ENCODE peak calls at places on chromosomes 11 and 22, in four cellular contexts. One of them, this sample, is unnamed.

GRCh38 chr11:134412508-134413333 is 679 bp upstream of the B3GAT1 start:
- DNase-seq in stimulated activated CD8-positive, alpha-beta memory T cell treated with anti-CD3 and anti-CD28 coated beads, Interleukin-7, amount 100 ng/mL, for 48 hours: no peak
- DNase-seq in epithelial cell of esophagus: no peak
- DNase-seq in ecto neural progenitor cell: peak; percentile 80
- DNase-seq in this sample: peak; percentile 34

GRCh38 chr11:34366522-34366921 is 8.7 kb upstream of the ABTB2 start:
- DNase-seq in epithelial cell of esophagus: peak; percentile 78
- DNase-seq in stimulated activated CD8-positive, alpha-beta memory T cell treated with anti-CD3 and anti-CD28 coated beads, Interleukin-7, amount 100 ng/mL, for 48 hours: no peak
- DNase-seq in ecto neural progenitor cell: no peak
- DNase-seq in this sample: no peak

GRCh38 chr11:75339685-75340409 is 11.6 kb downstream of the ARRB1 start:
- DNase-seq in stimulated activated CD8-positive, alpha-beta memory T cell treated with anti-CD3 and anti-CD28 coated beads, Interleukin-7, amount 100 ng/mL, for 48 hours: no peak
- DNase-seq in epithelial cell of esophagus: no peak
- DNase-seq in ecto neural progenitor cell: no peak
- DNase-seq in this sample: no peak

GRCh38 chr22:43449205-43449830 is 37.5 kb downstream of the MPPED1 start:
- DNase-seq in ecto neural progenitor cell: peak; percentile 72
- DNase-seq in stimulated activated CD8-positive, alpha-beta memory T cell treated with anti-CD3 and anti-CD28 coated beads, Interleukin-7, amount 100 ng/mL, for 48 hours: no peak
- DNase-seq in epithelial cell of esophagus: no peak
- DNase-seq in this sample: peak; percentile 30

GRCh38 chr11:128593281-128593680 is 5.9 kb upstream of the ETS1 start:
- DNase-seq in stimulated activated CD8-positive, alpha-beta memory T cell treated with anti-CD3 and anti-CD28 coated beads, Interleukin-7, amount 100 ng/mL, for 48 hours: no peak
- DNase-seq in ecto neural progenitor cell: no peak
- DNase-seq in epithelial cell of esophagus: peak; percentile 19
- DNase-seq in this sample: peak; percentile 20

GRCh38 chr11:12853325-12853651 is 155.8 kb upstream of the RASSF10 start:
- DNase-seq in ecto neural progenitor cell: no peak
- DNase-seq in stimulated activated CD8-positive, alpha-beta memory T cell treated with anti-CD3 and anti-CD28 coated beads, Interleukin-7, amount 100 ng/mL, for 48 hours: no peak
- DNase-seq in epithelial cell of esophagus: no peak
- DNase-seq in this sample: no peak

GRCh38 chr11:134271978-134272377 is 4.2 kb upstream of the GLB1L3 start:
- DNase-seq in stimulated activated CD8-positive, alpha-beta memory T cell treated with anti-CD3 and anti-CD28 coated beads, Interleukin-7, amount 100 ng/mL, for 48 hours: no peak
- DNase-seq in epithelial cell of esophagus: no peak
- DNase-seq in ecto neural progenitor cell: peak; percentile 9
- DNase-seq in this sample: no peak

GRCh38 chr11:122853971-122854446 is 15.7 kb downstream of the CRTAM start:
- DNase-seq in epithelial cell of esophagus: peak; percentile 84
- DNase-seq in ecto neural progenitor cell: no peak
- DNase-seq in stimulated activated CD8-positive, alpha-beta memory T cell treated with anti-CD3 and anti-CD28 coated beads, Interleukin-7, amount 100 ng/mL, for 48 hours: no peak
- DNase-seq in this sample: peak; percentile 76

GRCh38 chr11:7646866-7647265 is 26.4 kb downstream of the CYB5R2 start:
- DNase-seq in stimulated activated CD8-positive, alpha-beta memory T cell treated with anti-CD3 and anti-CD28 coated beads, Interleukin-7, amount 100 ng/mL, for 48 hours: no peak
- DNase-seq in ecto neural progenitor cell: no peak
- DNase-seq in epithelial cell of esophagus: no peak
- DNase-seq in this sample: no peak

GRCh38 chr11:68351450-68352275 is 39.3 kb downstream of the LRP5 start:
- DNase-seq in ecto neural progenitor cell: no peak
- DNase-seq in stimulated activated CD8-positive, alpha-beta memory T cell treated with anti-CD3 and anti-CD28 coated beads, Interleukin-7, amount 100 ng/mL, for 48 hours: no peak
- DNase-seq in epithelial cell of esophagus: no peak
- DNase-seq in this sample: no peak

GRCh38 chr11:88175004-88175706 is at the start of gene RAB38:
- DNase-seq in ecto neural progenitor cell: peak; percentile 81
- DNase-seq in stimulated activated CD8-positive, alpha-beta memory T cell treated with anti-CD3 and anti-CD28 coated beads, Interleukin-7, amount 100 ng/mL, for 48 hours: peak; percentile 9
- DNase-seq in epithelial cell of esophagus: peak; percentile 83
- DNase-seq in this sample: peak; percentile 18

GRCh38 chr11:15307600-15307999 is 192.9 kb downstream of the INSC start:
- DNase-seq in epithelial cell of esophagus: no peak
- DNase-seq in ecto neural progenitor cell: peak; percentile 48
- DNase-seq in stimulated activated CD8-positive, alpha-beta memory T cell treated with anti-CD3 and anti-CD28 coated beads, Interleukin-7, amount 100 ng/mL, for 48 hours: no peak
- DNase-seq in this sample: no peak

GRCh38 chr11:46333129-46333947 is 13.9 kb upstream of the DGKZ start:
- DNase-seq in epithelial cell of esophagus: no peak
- DNase-seq in ecto neural progenitor cell: peak; percentile 66
- DNase-seq in stimulated activated CD8-positive, alpha-beta memory T cell treated with anti-CD3 and anti-CD28 coated beads, Interleukin-7, amount 100 ng/mL, for 48 hours: no peak
- DNase-seq in this sample: no peak

GRCh38 chr11:69377029-69377952 is 83.3 kb downstream of the MYEOV start:
- DNase-seq in epithelial cell of esophagus: peak; percentile 94
- DNase-seq in ecto neural progenitor cell: no peak
- DNase-seq in stimulated activated CD8-positive, alpha-beta memory T cell treated with anti-CD3 and anti-CD28 coated beads, Interleukin-7, amount 100 ng/mL, for 48 hours: no peak
- DNase-seq in this sample: no peak

GRCh38 chr11:12390687-12391110 is 13.3 kb downstream of the PARVA start:
- DNase-seq in ecto neural progenitor cell: no peak
- DNase-seq in epithelial cell of esophagus: no peak
- DNase-seq in stimulated activated CD8-positive, alpha-beta memory T cell treated with anti-CD3 and anti-CD28 coated beads, Interleukin-7, amount 100 ng/mL, for 48 hours: no peak
- DNase-seq in this sample: no peak

GRCh38 chr11:111969344-111969743 is 32.2 kb downstream of the DIXDC1 start:
- DNase-seq in stimulated activated CD8-positive, alpha-beta memory T cell treated with anti-CD3 and anti-CD28 coated beads, Interleukin-7, amount 100 ng/mL, for 48 hours: no peak
- DNase-seq in ecto neural progenitor cell: no peak
- DNase-seq in epithelial cell of esophagus: no peak
- DNase-seq in this sample: no peak

GRCh38 chr22:21589415-21589814 is 21.9 kb downstream of the UBE2L3 start:
- DNase-seq in ecto neural progenitor cell: no peak
- DNase-seq in epithelial cell of esophagus: no peak
- DNase-seq in stimulated activated CD8-positive, alpha-beta memory T cell treated with anti-CD3 and anti-CD28 coated beads, Interleukin-7, amount 100 ng/mL, for 48 hours: no peak
- DNase-seq in this sample: no peak

GRCh38 chr11:2904153-2905052 is 18.8 kb upstream of the CDKN1C start:
- DNase-seq in stimulated activated CD8-positive, alpha-beta memory T cell treated with anti-CD3 and anti-CD28 coated beads, Interleukin-7, amount 100 ng/mL, for 48 hours: no peak
- DNase-seq in epithelial cell of esophagus: no peak
- DNase-seq in ecto neural progenitor cell: no peak
- DNase-seq in this sample: no peak

GRCh38 chr11:118050208-118050891 is 26.5 kb upstream of the TMPRSS4 start:
- DNase-seq in ecto neural progenitor cell: peak; percentile 17
- DNase-seq in stimulated activated CD8-positive, alpha-beta memory T cell treated with anti-CD3 and anti-CD28 coated beads, Interleukin-7, amount 100 ng/mL, for 48 hours: no peak
- DNase-seq in epithelial cell of esophagus: no peak
- DNase-seq in this sample: no peak

GRCh38 chr22:31243339-31244043 is 31.4 kb downstream of the LIMK2 start:
- DNase-seq in stimulated activated CD8-positive, alpha-beta memory T cell treated with anti-CD3 and anti-CD28 coated beads, Interleukin-7, amount 100 ng/mL, for 48 hours: no peak
- DNase-seq in epithelial cell of esophagus: peak; percentile 95
- DNase-seq in ecto neural progenitor cell: no peak
- DNase-seq in this sample: no peak

GRCh38 chr11:129425214-129425613 is 49.6 kb downstream of the BARX2 start:
- DNase-seq in epithelial cell of esophagus: no peak
- DNase-seq in stimulated activated CD8-positive, alpha-beta memory T cell treated with anti-CD3 and anti-CD28 coated beads, Interleukin-7, amount 100 ng/mL, for 48 hours: no peak
- DNase-seq in ecto neural progenitor cell: no peak
- DNase-seq in this sample: no peak

GRCh38 chr11:20364412-20364792 is 888 bp downstream of the HTATIP2 start:
- DNase-seq in ecto neural progenitor cell: no peak
- DNase-seq in epithelial cell of esophagus: no peak
- DNase-seq in stimulated activated CD8-positive, alpha-beta memory T cell treated with anti-CD3 and anti-CD28 coated beads, Interleukin-7, amount 100 ng/mL, for 48 hours: no peak
- DNase-seq in this sample: no peak

GRCh38 chr11:116642481-116642880 is 130.3 kb downstream of the BUD13 start:
- DNase-seq in epithelial cell of esophagus: no peak
- DNase-seq in stimulated activated CD8-positive, alpha-beta memory T cell treated with anti-CD3 and anti-CD28 coated beads, Interleukin-7, amount 100 ng/mL, for 48 hours: no peak
- DNase-seq in ecto neural progenitor cell: no peak
- DNase-seq in this sample: no peak

GRCh38 chr11:1893581-1894359 is 2.1 kb upstream of the PRR33 start:
- DNase-seq in stimulated activated CD8-positive, alpha-beta memory T cell treated with anti-CD3 and anti-CD28 coated beads, Interleukin-7, amount 100 ng/mL, for 48 hours: no peak
- DNase-seq in ecto neural progenitor cell: no peak
- DNase-seq in epithelial cell of esophagus: no peak
- DNase-seq in this sample: no peak

GRCh38 chr11:72703281-72704008 is 29.2 kb upstream of the PDE2A start:
- DNase-seq in stimulated activated CD8-positive, alpha-beta memory T cell treated with anti-CD3 and anti-CD28 coated beads, Interleukin-7, amount 100 ng/mL, for 48 hours: no peak
- DNase-seq in ecto neural progenitor cell: peak; percentile 75
- DNase-seq in epithelial cell of esophagus: no peak
- DNase-seq in this sample: no peak

GRCh38 chr11:15699978-15700377 is 585.3 kb downstream of the INSC start:
- DNase-seq in stimulated activated CD8-positive, alpha-beta memory T cell treated with anti-CD3 and anti-CD28 coated beads, Interleukin-7, amount 100 ng/mL, for 48 hours: no peak
- DNase-seq in epithelial cell of esophagus: no peak
- DNase-seq in ecto neural progenitor cell: no peak
- DNase-seq in this sample: no peak

GRCh38 chr11:35076201-35077100 is 62.5 kb upstream of the CD44 start:
- DNase-seq in stimulated activated CD8-positive, alpha-beta memory T cell treated with anti-CD3 and anti-CD28 coated beads, Interleukin-7, amount 100 ng/mL, for 48 hours: no peak
- DNase-seq in ecto neural progenitor cell: no peak
- DNase-seq in epithelial cell of esophagus: no peak
- DNase-seq in this sample: no peak

GRCh38 chr11:119030329-119031047 is at the start of gene SLC37A4:
- DNase-seq in stimulated activated CD8-positive, alpha-beta memory T cell treated with anti-CD3 and anti-CD28 coated beads, Interleukin-7, amount 100 ng/mL, for 48 hours: peak; percentile 98
- DNase-seq in epithelial cell of esophagus: peak; percentile 99
- DNase-seq in ecto neural progenitor cell: peak; percentile 98
- DNase-seq in this sample: peak; percentile 99

GRCh38 chr11:43920598-43921419 is 21.6 kb upstream of the C11orf96 start:
- DNase-seq in stimulated activated CD8-positive, alpha-beta memory T cell treated with anti-CD3 and anti-CD28 coated beads, Interleukin-7, amount 100 ng/mL, for 48 hours: peak; percentile 30
- DNase-seq in ecto neural progenitor cell: peak; percentile 17
- DNase-seq in epithelial cell of esophagus: peak; percentile 100
- DNase-seq in this sample: no peak

GRCh38 chr11:66081505-66081904 is 11.4 kb downstream of the PACS1 start:
- DNase-seq in stimulated activated CD8-positive, alpha-beta memory T cell treated with anti-CD3 and anti-CD28 coated beads, Interleukin-7, amount 100 ng/mL, for 48 hours: peak; percentile 39
- DNase-seq in ecto neural progenitor cell: no peak
- DNase-seq in epithelial cell of esophagus: peak; percentile 95
- DNase-seq in this sample: no peak

GRCh38 chr11:122601131-122602125 is 54.1 kb upstream of the UBASH3B start:
- DNase-seq in ecto neural progenitor cell: no peak
- DNase-seq in epithelial cell of esophagus: peak; percentile 52
- DNase-seq in stimulated activated CD8-positive, alpha-beta memory T cell treated with anti-CD3 and anti-CD28 coated beads, Interleukin-7, amount 100 ng/mL, for 48 hours: no peak
- DNase-seq in this sample: no peak

GRCh38 chr11:27317751-27318150 is 45.3 kb downstream of the CCDC34 start:
- DNase-seq in epithelial cell of esophagus: peak; percentile 68
- DNase-seq in stimulated activated CD8-positive, alpha-beta memory T cell treated with anti-CD3 and anti-CD28 coated beads, Interleukin-7, amount 100 ng/mL, for 48 hours: no peak
- DNase-seq in ecto neural progenitor cell: no peak
- DNase-seq in this sample: peak; percentile 8

GRCh38 chr11:23311986-23312940 is 452.0 kb upstream of the CCDC179 start:
- DNase-seq in stimulated activated CD8-positive, alpha-beta memory T cell treated with anti-CD3 and anti-CD28 coated beads, Interleukin-7, amount 100 ng/mL, for 48 hours: no peak
- DNase-seq in epithelial cell of esophagus: peak; percentile 48
- DNase-seq in ecto neural progenitor cell: no peak
- DNase-seq in this sample: no peak

GRCh38 chr22:19691721-19692341 is 22.5 kb upstream of the SEPTIN5 start:
- DNase-seq in ecto neural progenitor cell: peak; percentile 74
- DNase-seq in stimulated activated CD8-positive, alpha-beta memory T cell treated with anti-CD3 and anti-CD28 coated beads, Interleukin-7, amount 100 ng/mL, for 48 hours: no peak
- DNase-seq in epithelial cell of esophagus: peak; percentile 78
- DNase-seq in this sample: peak; percentile 65

This sample was measured in HEK293T.